ENCODE peak calls at places on chromosomes 16 and 17, in eight cellular contexts. Q is midbrain; B is activated T-cell treated with anti-CD3 and anti-CD28 coated beads, Interleukin-2, amount 50 U/mL, for 24 hours; H is amygdala; I is fibroblast of mammary gland; E is dermis blood vessel endothelial cell; R is Right ventricle myocardium superior; D is nephron progenitor cell. M is an unnamed sample.

GRCh38 chr17:34177642-34178041 is 77.4 kb upstream of the CCL2 start:
- DNase-seq in Q (no peak), B (no peak), H (no peak), I (peak; percentile 77), E (peak; percentile 93), R (no peak), D (no peak), M (no peak)

GRCh38 chr17:50663812-50664374 is 29.2 kb downstream of the ABCC3 start:
- DNase-seq in Q (no peak), B (no peak), H (no peak), I (no peak), E (no peak), R (no peak), D (no peak), M (no peak)

GRCh38 chr16:80300456-80300855 is 240.3 kb upstream of the DYNLRB2 start:
- DNase-seq in Q (no peak), B (no peak), H (no peak), I (no peak), E (no peak), R (no peak), D (no peak), M (no peak)

GRCh38 chr16:17367034-17367433 is 103.7 kb downstream of the XYLT1 start:
- DNase-seq in Q (no peak), B (no peak), H (no peak), I (no peak), E (no peak), R (peak; percentile 41), D (no peak), M (no peak)

GRCh38 chr16:89905511-89906140 is 13.0 kb upstream of the MC1R start:
- DNase-seq in Q (no peak), B (no peak), H (no peak), I (peak; percentile 36), E (no peak), R (no peak), D (no peak), M (no peak)

GRCh38 chr16:35197656-35198055 is 1738.2 kb downstream of the TP53TG3F start:
- DNase-seq in Q (no peak), B (no peak), H (no peak), I (no peak), E (no peak), R (no peak), D (no peak), M (no peak)

GRCh38 chr17:65696739-65697394 is 135.4 kb upstream of the AXIN2 start:
- DNase-seq in Q (no peak), B (no peak), H (no peak), I (peak; percentile 76), E (peak; percentile 66), R (no peak), D (no peak), M (no peak)

GRCh38 chr16:57036315-57036714 is 47.0 kb downstream of the NLRC5 start:
- DNase-seq in Q (no peak), B (no peak), H (no peak), I (no peak), E (no peak), R (no peak), D (no peak), M (no peak)

GRCh38 chr17:3958200-3958599 is 6.0 kb downstream of the ATP2A3 start:
- DNase-seq in Q (no peak), B (no peak), H (no peak), I (no peak), E (no peak), R (no peak), D (no peak), M (no peak)

GRCh38 chr17:43905985-43906852 is 1.1 kb downstream of the MPP2 start:
- DNase-seq in Q (peak; percentile 83), B (peak; percentile 55), H (peak; percentile 65), I (peak; percentile 38), E (peak; percentile 24), R (peak; percentile 83), D (peak; percentile 75), M (peak; percentile 83)

GRCh38 chr17:21039839-21040575 is 2.8 kb downstream of the USP22 start:
- DNase-seq in Q (peak; percentile 6), B (peak; percentile 47), H (no peak), I (peak; percentile 61), E (peak; percentile 62), R (no peak), D (no peak), M (no peak)

GRCh38 chr16:80924372-80924978 is 82.2 kb downstream of the CMC2 start:
- DNase-seq in Q (peak; percentile 28), B (peak; percentile 56), H (no peak), I (peak; percentile 61), E (peak; percentile 91), R (peak; percentile 69), D (peak; percentile 64), M (no peak)

GRCh38 chr16:20611975-20612471 is 35.9 kb upstream of the ACSM2B start:
- DNase-seq in Q (peak; percentile 24), B (no peak), H (no peak), I (no peak), E (no peak), R (peak; percentile 88), D (no peak), M (peak; percentile 53)

GRCh38 chr16:73126453-73126853 is 78.5 kb upstream of the ZFHX3 start:
- DNase-seq in Q (no peak), B (no peak), H (no peak), I (peak; percentile 99), E (no peak), R (peak; percentile 68), D (no peak), M (no peak)

GRCh38 chr17:2297023-2297422 is 6.6 kb downstream of the SMG6 start:
- DNase-seq in Q (no peak), B (no peak), H (no peak), I (no peak), E (no peak), R (no peak), D (no peak), M (no peak)

GRCh38 chr17:58913971-58914769 is 158.5 kb downstream of the PPM1E start:
- DNase-seq in Q (no peak), B (no peak), H (no peak), I (peak; percentile 70), E (no peak), R (no peak), D (no peak), M (no peak)

GRCh38 chr17:42325026-42325425 is 36.7 kb downstream of the STAT5A start:
- DNase-seq in Q (no peak), B (no peak), H (no peak), I (peak; percentile 79), E (peak; percentile 82), R (no peak), D (no peak), M (no peak)

GRCh38 chr17:13153036-13153435 is 135.2 kb upstream of the ELAC2 start:
- DNase-seq in Q (no peak), B (no peak), H (no peak), I (peak; percentile 7), E (no peak), R (no peak), D (no peak), M (no peak)

GRCh38 chr16:73071131-73071940 is 23.4 kb upstream of the ZFHX3 start:
- DNase-seq in Q (no peak), B (no peak), H (no peak), I (no peak), E (peak; percentile 66), R (peak; percentile 59), D (peak; percentile 66), M (no peak)

GRCh38 chr16:1879477-1879876 is 7.5 kb upstream of the MEIOB start:
- DNase-seq in Q (no peak), B (no peak), H (no peak), I (no peak), E (no peak), R (no peak), D (no peak), M (no peak)

GRCh38 chr16:83494459-83494858 is 313.3 kb upstream of the HSBP1 start:
- DNase-seq in Q (no peak), B (no peak), H (no peak), I (no peak), E (no peak), R (no peak), D (no peak), M (no peak)

GRCh38 chr16:69823831-69824563 is 61.9 kb downstream of the WWP2 start:
- DNase-seq in Q (no peak), B (no peak), H (no peak), I (peak; percentile 18), E (peak; percentile 72), R (peak; percentile 74), D (no peak), M (no peak)

GRCh38 chr16:57341441-57342303 is 16.9 kb upstream of the CCL22 start:
- DNase-seq in Q (no peak), B (no peak), H (no peak), I (peak; percentile 96), E (peak; percentile 70), R (no peak), D (no peak), M (no peak)

GRCh38 chr17:68600881-68601564 is at the start of gene FAM20A:
- DNase-seq in Q (no peak), B (peak; percentile 42), H (no peak), I (no peak), E (peak; percentile 8), R (peak; percentile 75), D (peak; percentile 51), M (no peak)

GRCh38 chr17:50685691-50686493 is 21.8 kb downstream of the ANKRD40 start:
- DNase-seq in Q (no peak), B (no peak), H (no peak), I (no peak), E (no peak), R (no peak), D (no peak), M (no peak)

GRCh38 chr17:76515291-76515949 is 14.2 kb upstream of the RHBDF2 start:
- DNase-seq in Q (peak; percentile 28), B (peak; percentile 83), H (no peak), I (peak; percentile 99), E (no peak), R (peak; percentile 80), D (no peak), M (no peak)

GRCh38 chr16:58670946-58671583 is 13.5 kb downstream of the SLC38A7 start:
- DNase-seq in Q (no peak), B (no peak), H (no peak), I (no peak), E (no peak), R (no peak), D (no peak), M (no peak)

GRCh38 chr16:70267516-70267915 is 15.8 kb upstream of the EXOSC6 start:
- DNase-seq in Q (no peak), B (no peak), H (no peak), I (peak; percentile 69), E (peak; percentile 87), R (no peak), D (peak; percentile 54), M (no peak)

GRCh38 chr17:10197721-10198508 is 491 bp downstream of the GAS7 start:
- DNase-seq in Q (no peak), B (no peak), H (no peak), I (no peak), E (no peak), R (peak; percentile 52), D (peak; percentile 61), M (no peak)

GRCh38 chr17:40113110-40113960 is 8.4 kb upstream of the MSL1 start:
- DNase-seq in Q (peak; percentile 98), B (peak; percentile 91), H (peak; percentile 73), I (peak; percentile 96), E (peak; percentile 97), R (peak; percentile 92), D (peak; percentile 83), M (peak; percentile 87)

GRCh38 chr17:67663445-67663844 is 54.3 kb upstream of the NOL11 start:
- DNase-seq in Q (no peak), B (no peak), H (no peak), I (no peak), E (no peak), R (no peak), D (no peak), M (no peak)

GRCh38 chr16:70151391-70151790 is 22.2 kb upstream of the CLEC18C start:
- DNase-seq in Q (no peak), B (no peak), H (no peak), I (no peak), E (no peak), R (no peak), D (no peak), M (no peak)

GRCh38 chr17:61567045-61567802 is 23.8 kb downstream of the NACA2 start:
- DNase-seq in Q (no peak), B (no peak), H (no peak), I (no peak), E (no peak), R (no peak), D (no peak), M (no peak)

GRCh38 chr17:80519091-80519781 is 25.4 kb upstream of the RPTOR start:
- DNase-seq in Q (no peak), B (no peak), H (no peak), I (peak; percentile 52), E (peak; percentile 54), R (no peak), D (peak; percentile 39), M (no peak)